ENCODE peak calls at places on chromosomes 13 and 19, in five cellular contexts. One of them, this sample, is unnamed.

GRCh38 chr13:75219479-75220237 is 262.3 kb downstream of the TBC1D4 start:
- DNase-seq in endothelial cell: peak
- DNase-seq in left ventricle myocardium inferior: peak
- DNase-seq in heart right ventricle: peak
- DNase-seq in OCI-LY7: peak
- DNase-seq in this sample: peak

GRCh38 chr13:80339578-80339840 is 1.4 kb downstream of the SPRY2 start:
- DNase-seq in endothelial cell: peak
- DNase-seq in left ventricle myocardium inferior: no peak
- DNase-seq in heart right ventricle: no peak
- DNase-seq in OCI-LY7: no peak
- DNase-seq in this sample: no peak

GRCh38 chr19:35992902-35993765 is 1.9 kb upstream of the SDHAF1 start:
- DNase-seq in endothelial cell: no peak
- DNase-seq in left ventricle myocardium inferior: no peak
- DNase-seq in heart right ventricle: no peak
- DNase-seq in OCI-LY7: no peak
- DNase-seq in this sample: no peak

GRCh38 chr19:40465025-40465780 is at the start of gene BLVRB:
- DNase-seq in endothelial cell: no peak
- DNase-seq in left ventricle myocardium inferior: no peak
- DNase-seq in heart right ventricle: no peak
- DNase-seq in OCI-LY7: peak
- DNase-seq in this sample: no peak

GRCh38 chr13:50766043-50766442 is 77.4 kb downstream of the DLEU7 start:
- DNase-seq in endothelial cell: no peak
- DNase-seq in left ventricle myocardium inferior: no peak
- DNase-seq in heart right ventricle: no peak
- DNase-seq in OCI-LY7: no peak
- DNase-seq in this sample: no peak

GRCh38 chr13:20165417-20166257 is 4.8 kb upstream of the GJA3 start:
- DNase-seq in endothelial cell: no peak
- DNase-seq in left ventricle myocardium inferior: no peak
- DNase-seq in heart right ventricle: no peak
- DNase-seq in OCI-LY7: no peak
- DNase-seq in this sample: no peak

GRCh38 chr13:66503890-66504289 is 726.2 kb downstream of the PCDH9 start:
- DNase-seq in endothelial cell: no peak
- DNase-seq in left ventricle myocardium inferior: no peak
- DNase-seq in heart right ventricle: no peak
- DNase-seq in OCI-LY7: no peak
- DNase-seq in this sample: no peak

GRCh38 chr13:28489975-28490550 is 4.9 kb downstream of the FLT1 start:
- DNase-seq in endothelial cell: peak
- DNase-seq in left ventricle myocardium inferior: no peak
- DNase-seq in heart right ventricle: no peak
- DNase-seq in OCI-LY7: no peak
- DNase-seq in this sample: no peak

GRCh38 chr13:27053902-27054595 is 117.6 kb downstream of the USP12 start:
- DNase-seq in endothelial cell: no peak
- DNase-seq in left ventricle myocardium inferior: no peak
- DNase-seq in heart right ventricle: no peak
- DNase-seq in OCI-LY7: no peak
- DNase-seq in this sample: no peak

GRCh38 chr19:9456018-9456689 is 20.8 kb upstream of the ZNF266 start:
- DNase-seq in endothelial cell: no peak
- DNase-seq in left ventricle myocardium inferior: no peak
- DNase-seq in heart right ventricle: no peak
- DNase-seq in OCI-LY7: no peak
- DNase-seq in this sample: peak

GRCh38 chr19:7590256-7590655 is 5.4 kb upstream of the CAMSAP3 start:
- DNase-seq in endothelial cell: no peak
- DNase-seq in left ventricle myocardium inferior: no peak
- DNase-seq in heart right ventricle: no peak
- DNase-seq in OCI-LY7: no peak
- DNase-seq in this sample: no peak

GRCh38 chr13:42819712-42820111 is 38.3 kb downstream of the FAM216B start:
- DNase-seq in endothelial cell: no peak
- DNase-seq in left ventricle myocardium inferior: no peak
- DNase-seq in heart right ventricle: no peak
- DNase-seq in OCI-LY7: no peak
- DNase-seq in this sample: no peak

GRCh38 chr19:29715695-29716581 is 877 bp upstream of the C19orf12 start:
- DNase-seq in endothelial cell: no peak
- DNase-seq in left ventricle myocardium inferior: no peak
- DNase-seq in heart right ventricle: no peak
- DNase-seq in OCI-LY7: peak
- DNase-seq in this sample: peak

GRCh38 chr19:771332-771785 is 20.4 kb downstream of the MISP start:
- DNase-seq in endothelial cell: peak
- DNase-seq in left ventricle myocardium inferior: no peak
- DNase-seq in heart right ventricle: peak
- DNase-seq in OCI-LY7: peak
- DNase-seq in this sample: peak

GRCh38 chr13:105573134-105573533 is 962.3 kb downstream of the EFNB2 start:
- DNase-seq in endothelial cell: no peak
- DNase-seq in left ventricle myocardium inferior: no peak
- DNase-seq in heart right ventricle: no peak
- DNase-seq in OCI-LY7: no peak
- DNase-seq in this sample: no peak

GRCh38 chr19:39070888-39071287 is 13.3 kb upstream of the ACP7 start:
- DNase-seq in endothelial cell: no peak
- DNase-seq in left ventricle myocardium inferior: no peak
- DNase-seq in heart right ventricle: no peak
- DNase-seq in OCI-LY7: no peak
- DNase-seq in this sample: no peak

GRCh38 chr13:50645092-50645491 is 198.4 kb downstream of the DLEU7 start:
- DNase-seq in endothelial cell: no peak
- DNase-seq in left ventricle myocardium inferior: no peak
- DNase-seq in heart right ventricle: no peak
- DNase-seq in OCI-LY7: no peak
- DNase-seq in this sample: no peak

GRCh38 chr13:111480976-111481375 is 160.5 kb downstream of the TEX29 start:
- DNase-seq in endothelial cell: no peak
- DNase-seq in left ventricle myocardium inferior: no peak
- DNase-seq in heart right ventricle: no peak
- DNase-seq in OCI-LY7: no peak
- DNase-seq in this sample: no peak

GRCh38 chr19:6396305-6396704 is 3.3 kb upstream of the GTF2F1 start:
- DNase-seq in endothelial cell: no peak
- DNase-seq in left ventricle myocardium inferior: no peak
- DNase-seq in heart right ventricle: no peak
- DNase-seq in OCI-LY7: no peak
- DNase-seq in this sample: no peak

GRCh38 chr19:18286973-18287635 is 5.7 kb upstream of the JUND start:
- DNase-seq in endothelial cell: no peak
- DNase-seq in left ventricle myocardium inferior: no peak
- DNase-seq in heart right ventricle: no peak
- DNase-seq in OCI-LY7: no peak
- DNase-seq in this sample: no peak

GRCh38 chr19:13016628-13017305 is 21.5 kb downstream of the NFIX start:
- DNase-seq in endothelial cell: no peak
- DNase-seq in left ventricle myocardium inferior: no peak
- DNase-seq in heart right ventricle: no peak
- DNase-seq in OCI-LY7: no peak
- DNase-seq in this sample: no peak

GRCh38 chr19:46515879-46516350 is 20.2 kb upstream of the PNMA8B start:
- DNase-seq in endothelial cell: no peak
- DNase-seq in left ventricle myocardium inferior: no peak
- DNase-seq in heart right ventricle: no peak
- DNase-seq in OCI-LY7: peak
- DNase-seq in this sample: peak

GRCh38 chr19:3234800-3235199 is 10.3 kb downstream of the CELF5 start:
- DNase-seq in endothelial cell: peak
- DNase-seq in left ventricle myocardium inferior: no peak
- DNase-seq in heart right ventricle: no peak
- DNase-seq in OCI-LY7: no peak
- DNase-seq in this sample: peak

GRCh38 chr19:45931055-45931454 is 16.5 kb upstream of the NANOS2 start:
- DNase-seq in endothelial cell: no peak
- DNase-seq in left ventricle myocardium inferior: no peak
- DNase-seq in heart right ventricle: no peak
- DNase-seq in OCI-LY7: no peak
- DNase-seq in this sample: no peak

GRCh38 chr19:40803857-40804782 is 5.1 kb downstream of the EGLN2 start:
- DNase-seq in endothelial cell: no peak
- DNase-seq in left ventricle myocardium inferior: peak
- DNase-seq in heart right ventricle: peak
- DNase-seq in OCI-LY7: peak
- DNase-seq in this sample: no peak

GRCh38 chr13:21139374-21139773 is 37.0 kb downstream of the SKA3 start:
- DNase-seq in endothelial cell: no peak
- DNase-seq in left ventricle myocardium inferior: no peak
- DNase-seq in heart right ventricle: no peak
- DNase-seq in OCI-LY7: peak
- DNase-seq in this sample: no peak

GRCh38 chr19:49142866-49143335 is 12.3 kb downstream of the HRC start:
- DNase-seq in endothelial cell: peak
- DNase-seq in left ventricle myocardium inferior: peak
- DNase-seq in heart right ventricle: peak
- DNase-seq in OCI-LY7: peak
- DNase-seq in this sample: no peak

GRCh38 chr19:17855333-17856152 is 4.2 kb upstream of the RPL18A start:
- DNase-seq in endothelial cell: peak
- DNase-seq in left ventricle myocardium inferior: peak
- DNase-seq in heart right ventricle: peak
- DNase-seq in OCI-LY7: peak
- DNase-seq in this sample: peak

GRCh38 chr19:14089412-14089661 is 1.2 kb downstream of the SAMD1 start:
- DNase-seq in endothelial cell: no peak
- DNase-seq in left ventricle myocardium inferior: no peak
- DNase-seq in heart right ventricle: no peak
- DNase-seq in OCI-LY7: peak
- DNase-seq in this sample: no peak

GRCh38 chr13:49453465-49453864 is 9.4 kb downstream of the SETDB2 start:
- DNase-seq in endothelial cell: no peak
- DNase-seq in left ventricle myocardium inferior: no peak
- DNase-seq in heart right ventricle: no peak
- DNase-seq in OCI-LY7: no peak
- DNase-seq in this sample: no peak

DNA sequence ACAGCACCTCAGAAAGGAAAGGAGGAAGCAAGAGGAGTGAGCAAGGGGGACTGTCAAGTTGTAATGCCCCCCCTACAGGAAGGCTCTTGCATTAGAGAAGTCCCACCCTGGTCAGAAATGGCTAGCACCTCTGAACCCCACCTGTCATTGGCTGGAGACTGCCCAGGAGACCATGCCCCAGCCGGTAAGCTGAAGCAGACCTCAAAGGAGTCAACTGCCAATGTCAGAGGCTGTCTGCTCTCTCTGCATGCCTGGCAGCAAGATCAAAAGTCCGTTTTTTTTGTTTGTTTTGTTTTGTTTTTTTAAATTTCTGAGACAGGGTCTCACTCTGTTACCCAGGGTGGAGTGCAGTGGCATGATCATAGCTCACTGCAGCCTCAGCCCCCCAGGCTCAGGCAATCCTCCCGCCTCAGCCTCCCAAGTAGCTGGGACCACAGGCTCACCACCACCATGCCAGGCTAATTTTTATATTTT is 8.1 kb upstream of the BCL3 start:
- DNase-seq in endothelial cell: no peak
- DNase-seq in left ventricle myocardium inferior: no peak
- DNase-seq in heart right ventricle: no peak
- DNase-seq in OCI-LY7: peak
- DNase-seq in this sample: no peak
- TF ChIP-seq CTCF in endothelial cell: no peak
- TF ChIP-seq CTCF in left ventricle myocardium inferior: no peak
- TF ChIP-seq CTCF in heart right ventricle: no peak
- TF ChIP-seq CTCF in OCI-LY7: peak
- TF ChIP-seq CTCF in this sample: no peak

GRCh38 chr13:41670873-41671443 is 213.6 kb downstream of the RGCC start:
- DNase-seq in endothelial cell: no peak
- DNase-seq in left ventricle myocardium inferior: no peak
- DNase-seq in heart right ventricle: no peak
- DNase-seq in OCI-LY7: no peak
- DNase-seq in this sample: no peak

GRCh38 chr13:41668130-41668757 is 210.9 kb downstream of the RGCC start:
- DNase-seq in endothelial cell: peak
- DNase-seq in left ventricle myocardium inferior: no peak
- DNase-seq in heart right ventricle: no peak
- DNase-seq in OCI-LY7: peak
- DNase-seq in this sample: peak
- TF ChIP-seq CTCF in endothelial cell: peak
- TF ChIP-seq CTCF in left ventricle myocardium inferior: peak
- TF ChIP-seq CTCF in heart right ventricle: peak
- TF ChIP-seq CTCF in OCI-LY7: peak
- TF ChIP-seq CTCF in this sample: peak

GRCh38 chr19:51096473-51097165 is 11.6 kb downstream of the CTU1 start:
- DNase-seq in endothelial cell: no peak
- DNase-seq in left ventricle myocardium inferior: no peak
- DNase-seq in heart right ventricle: no peak
- DNase-seq in OCI-LY7: no peak
- DNase-seq in this sample: no peak
- TF ChIP-seq CTCF in endothelial cell: no peak
- TF ChIP-seq CTCF in left ventricle myocardium inferior: peak
- TF ChIP-seq CTCF in heart right ventricle: no peak
- TF ChIP-seq CTCF in OCI-LY7: no peak
- TF ChIP-seq CTCF in this sample: peak

GRCh38 chr13:109792416-109793090 is 6.2 kb upstream of the IRS2 start:
- DNase-seq in endothelial cell: no peak
- DNase-seq in left ventricle myocardium inferior: no peak
- DNase-seq in heart right ventricle: no peak
- DNase-seq in OCI-LY7: no peak
- DNase-seq in this sample: no peak

GRCh38 chr13:109790071-109790470 is 3.7 kb upstream of the IRS2 start:
- DNase-seq in endothelial cell: no peak
- DNase-seq in left ventricle myocardium inferior: no peak
- DNase-seq in heart right ventricle: no peak
- DNase-seq in OCI-LY7: no peak
- DNase-seq in this sample: no peak

GRCh38 chr13:109788372-109789195 is 2.2 kb upstream of the IRS2 start:
- DNase-seq in endothelial cell: no peak
- DNase-seq in left ventricle myocardium inferior: no peak
- DNase-seq in heart right ventricle: no peak
- DNase-seq in OCI-LY7: no peak
- DNase-seq in this sample: no peak

GRCh38 chr13:109789262-109789661 is 2.9 kb upstream of the IRS2 start:
- DNase-seq in endothelial cell: no peak
- DNase-seq in left ventricle myocardium inferior: no peak
- DNase-seq in heart right ventricle: no peak
- DNase-seq in OCI-LY7: no peak
- DNase-seq in this sample: no peak

DNA sequence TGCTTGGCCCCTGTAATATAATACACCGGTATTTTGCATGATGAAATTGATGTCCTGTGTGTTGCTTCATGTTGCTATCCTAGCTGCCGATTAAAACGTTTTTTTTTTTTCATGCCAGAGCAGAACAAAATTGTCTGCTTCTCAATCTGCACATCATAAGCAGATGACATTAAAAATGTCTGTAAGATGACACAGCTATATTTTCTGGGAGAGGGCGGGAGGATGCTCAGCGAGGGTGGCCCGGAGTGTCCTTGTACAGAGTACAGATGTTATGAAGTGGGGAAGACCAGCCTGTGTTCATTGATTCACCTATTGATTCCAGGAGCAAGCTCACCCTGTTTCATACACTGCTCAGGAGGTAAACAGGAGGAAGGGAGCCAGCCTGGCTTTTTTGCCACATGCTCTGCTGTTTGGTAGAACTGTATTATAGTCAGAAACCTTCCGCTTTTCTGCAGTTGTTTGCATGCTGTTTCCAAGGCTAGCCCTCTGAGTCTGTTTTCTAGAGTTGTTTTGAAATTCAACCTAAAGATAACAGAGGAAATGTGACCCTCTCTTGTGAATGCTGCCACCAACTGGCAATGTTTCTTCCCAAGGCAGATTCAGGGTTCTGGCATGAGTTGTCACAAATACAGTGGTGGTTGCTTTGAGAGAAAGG is 4.7 kb upstream of the IRS2 start:
- DNase-seq in endothelial cell: no peak
- DNase-seq in left ventricle myocardium inferior: no peak
- DNase-seq in heart right ventricle: no peak
- DNase-seq in OCI-LY7: peak
- DNase-seq in this sample: peak
- TF ChIP-seq CTCF in endothelial cell: no peak
- TF ChIP-seq CTCF in left ventricle myocardium inferior: peak
- TF ChIP-seq CTCF in heart right ventricle: no peak
- TF ChIP-seq CTCF in OCI-LY7: peak
- TF ChIP-seq CTCF in this sample: peak